ENCODE peak calls at places on chromosomes 3 and 15, in eight cellular contexts. Q is CD4-positive, alpha-beta T cell; P is colonic mucosa; I is head of caudate nucleus; K is Karpas-422; F is NCI-H774; Z is CD8-positive, alpha-beta T cell; N is activated naive CD4-positive, alpha-beta T cell treated with anti-CD3 and anti-CD28 coated beads, Interleukin-2, amount 50 U/mL, for 72 hours. U is an unnamed sample.

GRCh38 chr15:70156781-70157261 is 59.1 kb upstream of the TLE3 start:
- DNase-seq in Q (no peak), N (no peak), I (peak), K (no peak), F (no peak), Z (no peak), P (no peak), U (no peak)

GRCh38 chr3:10758304-10759037 is 57.6 kb upstream of the SLC6A11 start:
- DNase-seq in P (peak), K (peak), N (no peak), Q (no peak), I (peak), F (peak), Z (peak), U (peak)

GRCh38 chr3:154244644-154245043 is 79.6 kb downstream of the DHX36 start:
- DNase-seq in K (peak), Q (no peak), I (no peak), F (no peak), P (no peak), Z (no peak), N (no peak), U (no peak)

GRCh38 chr3:159186581-159186980 is 384.7 kb downstream of the MFSD1 start:
- DNase-seq in I (no peak), F (no peak), Z (no peak), P (no peak), K (no peak), N (no peak), Q (no peak), U (no peak)

GRCh38 chr3:189786479-189787064 is 155.4 kb downstream of the TP63 start:
- DNase-seq in F (no peak), Q (no peak), N (no peak), P (no peak), I (no peak), K (no peak), Z (no peak), U (no peak)

GRCh38 chr3:87161486-87161885 is 65.6 kb upstream of the CHMP2B start:
- DNase-seq in Z (no peak), Q (no peak), F (no peak), N (no peak), I (no peak), K (no peak), P (no peak), U (no peak)

GRCh38 chr15:75063338-75063737 is 39.9 kb downstream of the PPCDC start:
- DNase-seq in I (no peak), N (no peak), Z (no peak), Q (no peak), K (no peak), P (no peak), F (no peak), U (no peak)

GRCh38 chr3:81554348-81554747 is 207.1 kb downstream of the GBE1 start:
- DNase-seq in P (no peak), K (no peak), I (no peak), F (no peak), Z (no peak), N (no peak), Q (no peak), U (no peak)

GRCh38 chr3:196207159-196207832 is 3.9 kb downstream of the ZDHHC19 start:
- DNase-seq in P (no peak), K (no peak), F (no peak), Q (no peak), I (no peak), N (no peak), Z (peak), U (no peak)

GRCh38 chr3:161852744-161853143 is 356.1 kb downstream of the OTOL1 start:
- DNase-seq in Z (no peak), K (no peak), F (no peak), Q (no peak), I (no peak), P (no peak), N (no peak), U (no peak)